ENCODE peak calls at places on chromosomes 2 and 18, in four cellular contexts. B is neuronal stem cell, Y is GM12878, I is transverse colon. E is an unnamed sample.

GRCh38 chr18:22267225-22267624 is 97.8 kb downstream of the GATA6 start:
- DNase-seq in I (no peak), B (no peak), Y (no peak), E (no peak)

GRCh38 chr2:23422089-23423061 is 37.4 kb downstream of the KLHL29 start:
- DNase-seq in Y (no peak), B (no peak), I (no peak), E (no peak)

GRCh38 chr18:60861575-60861974 is 471.7 kb upstream of the CDH20 start:
- DNase-seq in B (no peak), I (no peak), Y (no peak), E (no peak)

GRCh38 chr2:216555274-216555673 is 56.6 kb downstream of the RPL37A start:
- DNase-seq in I (peak; percentile 34), B (no peak), Y (no peak), E (peak; percentile 86)

GRCh38 chr18:62741118-62741566 is 25.8 kb downstream of the PHLPP1 start:
- DNase-seq in Y (no peak), B (no peak), I (peak; percentile 42), E (peak; percentile 54)

GRCh38 chr2:30084915-30085314 is 61.9 kb upstream of the YPEL5 start:
- DNase-seq in I (no peak), Y (no peak), B (no peak), E (no peak)

GRCh38 chr2:1884933-1885580 is 140.7 kb upstream of the PXDN start:
- DNase-seq in Y (no peak), I (no peak), B (no peak), E (no peak)

GRCh38 chr2:60446413-60447358 is 106.8 kb downstream of the BCL11A start:
- DNase-seq in I (no peak), B (no peak), Y (peak; percentile 86), E (no peak)

GRCh38 chr2:55759271-55759921 is 65.8 kb upstream of the PNPT1 start:
- DNase-seq in I (no peak), Y (no peak), B (no peak), E (no peak)

GRCh38 chr18:36501100-36501499 is 203.6 kb downstream of the FHOD3 start:
- DNase-seq in B (no peak), Y (no peak), I (no peak), E (no peak)

GRCh38 chr2:219045937-219046550 is 4.7 kb upstream of the CFAP65 start:
- DNase-seq in Y (no peak), B (peak; percentile 63), I (no peak), E (peak; percentile 37)

GRCh38 chr2:193869564-193869963 is 1674.8 kb upstream of the TMEFF2 start:
- DNase-seq in I (no peak), Y (no peak), B (no peak), E (no peak)

GRCh38 chr2:223976635-223977226 is 19.5 kb downstream of the MRPL44 start:
- DNase-seq in I (no peak), Y (no peak), B (no peak), E (no peak)

GRCh38 chr2:98123286-98123685 is 36.3 kb downstream of the VWA3B start:
- DNase-seq in I (no peak), Y (no peak), B (no peak), E (no peak)

GRCh38 chr18:8081267-8081666 is 514.2 kb downstream of the PTPRM start:
- DNase-seq in B (no peak), Y (no peak), I (no peak), E (no peak)

GRCh38 chr18:77222464-77222863 is 27.2 kb upstream of the GALR1 start:
- DNase-seq in I (no peak), B (no peak), Y (no peak), E (no peak)

GRCh38 chr2:98654702-98655488 is 46.5 kb downstream of the UNC50 start:
- DNase-seq in Y (no peak), I (no peak), B (no peak), E (no peak)

GRCh38 chr2:15189236-15189635 is 371.9 kb downstream of the NBAS start:
- DNase-seq in B (no peak), I (no peak), Y (no peak), E (no peak)

GRCh38 chr2:161416294-161416632 is at the start of gene TBR1:
- DNase-seq in B (peak; percentile 31), Y (no peak), I (no peak), E (no peak)

DNA sequence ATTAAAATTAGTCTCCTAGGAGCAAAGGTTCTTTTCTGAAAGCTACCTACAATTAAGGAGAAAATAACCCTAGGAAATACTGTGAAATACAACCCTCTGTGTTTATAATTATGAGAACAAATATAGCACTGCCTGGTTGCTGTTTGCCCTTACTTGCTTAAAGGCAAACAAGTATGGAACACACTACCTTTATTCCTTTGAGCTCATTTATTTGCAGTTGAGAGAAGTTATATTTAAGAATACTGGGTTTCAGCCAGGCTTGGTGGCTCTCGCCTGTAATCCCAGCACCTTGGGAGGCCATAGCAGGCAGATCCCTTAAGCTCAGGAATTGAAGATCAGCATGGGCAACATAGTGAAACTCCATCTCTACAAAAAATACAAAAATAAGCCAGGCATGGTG is 23.1 kb upstream of the IAH1 start:
- DNase-seq in Y (no peak), B (no peak), I (no peak), E (no peak)
- H3K36me3 ChIP-seq in Y (peaks cover 13% of the 10 kb centered on the region), B (peaks cover 20% of the 10 kb centered on the region), I (no peaks in the 10 kb centered on the region), E (peaks cover 34% of the 10 kb centered on the region)

DNA sequence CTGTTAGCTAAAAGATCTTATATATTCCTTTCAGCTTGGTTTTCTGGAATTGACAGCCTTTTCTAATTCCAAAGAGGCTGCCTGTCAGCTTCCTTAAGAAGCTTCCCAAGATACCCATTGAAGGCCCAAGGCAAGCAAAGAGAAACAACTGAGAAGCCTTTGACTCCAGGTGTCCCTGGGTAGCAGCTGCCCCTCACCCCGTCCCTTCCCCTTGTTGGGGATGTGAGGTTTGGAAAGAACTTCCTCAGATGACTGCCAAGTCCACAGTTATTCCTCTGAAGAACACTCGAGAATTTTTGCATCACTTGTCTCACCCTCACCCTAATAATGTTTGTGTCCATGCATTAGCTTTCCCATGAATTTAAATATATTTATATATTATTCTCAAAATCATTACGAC is 13.3 kb downstream of the MAPRE3 start:
- DNase-seq in Y (no peak), I (no peak), B (no peak), E (no peak)
- H3K4me1 ChIP-seq in Y (no peaks in the 10 kb centered on the region), I (peaks cover 25% of the 10 kb centered on the region), B (no peaks in the 10 kb centered on the region), E (no peaks in the 10 kb centered on the region)

GRCh38 chr2:74440378-74441110 is 1.2 kb downstream of the RTKN start:
- DNase-seq in B (peak; percentile 88), I (peak; percentile 89), Y (no peak), E (peak; percentile 84)
- H3K27ac ChIP-seq in B (peak overlapping the region; percentile 94), I (peak overlapping the region; percentile 91), Y (peak overlapping the region; percentile 2), E (no peak overlapping the region)

GRCh38 chr18:35331367-35332087 is 12.7 kb downstream of the ZNF24 start:
- DNase-seq in I (no peak), Y (no peak), B (no peak), E (no peak)

GRCh38 chr18:35337256-35337655 is 7.0 kb downstream of the ZNF24 start:
- DNase-seq in Y (no peak), B (no peak), I (no peak), E (no peak)

GRCh38 chr18:35334183-35334582 is 10.0 kb downstream of the ZNF24 start:
- DNase-seq in B (no peak), Y (no peak), I (no peak), E (no peak)

GRCh38 chr18:35335861-35336260 is 8.4 kb downstream of the ZNF24 start:
- DNase-seq in Y (no peak), B (no peak), I (no peak), E (no peak)

DNA sequence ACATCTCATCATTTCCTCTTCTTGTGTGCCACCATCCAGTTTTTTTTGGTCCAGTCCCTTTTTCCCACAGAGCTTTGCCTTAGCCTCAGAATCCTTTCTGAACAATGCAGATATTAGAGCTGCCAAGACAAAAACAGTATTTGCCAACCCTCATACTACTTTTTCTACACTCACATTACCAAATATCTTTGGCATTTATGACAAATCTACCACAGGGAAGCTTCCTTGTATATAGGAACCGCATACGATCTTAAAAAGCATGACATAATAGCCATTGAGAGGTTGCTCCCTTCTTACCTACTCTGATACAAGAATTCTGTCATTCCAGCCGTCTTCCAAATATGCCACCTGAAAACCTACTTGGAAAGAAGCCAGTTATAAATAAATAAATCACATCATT is 9.4 kb downstream of the ZNF24 start:
- DNase-seq in I (no peak), Y (no peak), B (no peak), E (no peak)
- H3K36me3 ChIP-seq in I (no peaks in the 10 kb centered on the region), Y (peaks cover 32% of the 10 kb centered on the region), B (peaks cover 32% of the 10 kb centered on the region), E (no peaks in the 10 kb centered on the region)

GRCh38 chr18:58096658-58097057 is 52.6 kb downstream of the NEDD4L start:
- DNase-seq in B (no peak), Y (no peak), I (no peak), E (no peak)

GRCh38 chr18:58100154-58100553 is 56.1 kb downstream of the NEDD4L start:
- DNase-seq in B (no peak), Y (peak; percentile 46), I (no peak), E (no peak)

GRCh38 chr18:58097127-58097906 is 53.3 kb downstream of the NEDD4L start:
- DNase-seq in Y (no peak), B (no peak), I (no peak), E (peak; percentile 28)

GRCh38 chr18:58097907-58098166 is 53.8 kb downstream of the NEDD4L start:
- DNase-seq in I (no peak), Y (no peak), B (no peak), E (peak; percentile 42)

DNA sequence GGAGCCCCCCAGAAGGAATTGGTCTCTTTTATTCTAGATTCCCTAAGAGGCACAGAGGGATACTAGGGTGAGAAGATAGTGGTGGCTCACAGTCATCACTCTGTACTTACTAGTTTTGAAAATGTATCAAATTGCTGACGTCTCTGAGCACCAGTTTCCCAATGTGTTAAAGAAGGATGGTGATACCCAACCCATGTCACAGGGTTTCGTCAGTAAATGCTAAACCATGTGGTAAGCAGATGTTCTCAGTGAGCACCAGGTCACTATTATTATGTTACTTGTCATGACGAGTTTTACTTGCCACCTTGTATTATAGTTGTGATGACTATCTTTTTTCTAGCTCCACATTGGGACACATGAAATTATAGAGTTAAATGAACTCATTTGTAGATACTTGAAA is 54.7 kb downstream of the NEDD4L start:
- DNase-seq in Y (no peak), B (no peak), I (no peak), E (no peak)
- H3K4me1 ChIP-seq in Y (peaks cover 11% of the 10 kb centered on the region), B (peaks cover 9% of the 10 kb centered on the region), I (peaks cover 59% of the 10 kb centered on the region), E (peaks cover 38% of the 10 kb centered on the region)